ENCODE peak calls at places on chromosomes 3 and 15, in six cellular contexts. Z, D, J, C, U and B are unnamed samples.

GRCh38 chr3:32934150-32934742 is 17.2 kb upstream of the CCR4 start:
- DNase-seq in C (no peak), U (no peak), Z (peak), J (peak), D (peak), B (peak)

GRCh38 chr3:141940204-141940776 is 63.8 kb downstream of the ATP1B3 start:
- DNase-seq in Z (peak), J (peak), C (peak), U (peak), D (no peak), B (peak)

GRCh38 chr3:184645304-184645703 is 66.6 kb downstream of the MAGEF1 start:
- DNase-seq in U (peak), D (no peak), J (no peak), C (no peak), Z (peak), B (no peak)

GRCh38 chr3:30768703-30769550 is 125.5 kb downstream of the GADL1 start:
- DNase-seq in U (peak), D (peak), C (peak), J (peak), Z (peak), B (no peak)

GRCh38 chr3:127011270-127011992 is 28.5 kb downstream of the PLXNA1 start:
- DNase-seq in C (no peak), J (peak), Z (no peak), D (no peak), U (no peak), B (no peak)

GRCh38 chr3:46469680-46470357 is 5.1 kb upstream of the LTF start:
- DNase-seq in U (no peak), D (no peak), J (no peak), C (no peak), Z (no peak), B (no peak)

GRCh38 chr3:126508539-126508938 is 9.0 kb downstream of the UROC1 start:
- DNase-seq in D (no peak), U (no peak), Z (peak), C (no peak), J (peak), B (no peak)

GRCh38 chr3:9500108-9501050 is 53.2 kb downstream of the LHFPL4 start:
- DNase-seq in C (peak), Z (peak), U (peak), J (peak), D (peak), B (no peak)

GRCh38 chr3:160564949-160565441 is 376 bp downstream of the KPNA4 start:
- DNase-seq in J (peak), C (peak), D (peak), U (peak), Z (peak), B (no peak)

GRCh38 chr15:92840149-92840548 is 60.0 kb upstream of the CHD2 start:
- DNase-seq in C (no peak), J (no peak), Z (peak), D (no peak), U (no peak), B (no peak)

GRCh38 chr3:195196266-195196665 is 74.7 kb downstream of the XXYLT1 start:
- DNase-seq in J (peak), U (peak), D (no peak), Z (no peak), C (no peak), B (no peak)

GRCh38 chr3:69716119-69716518 is 23.1 kb upstream of the MITF start:
- DNase-seq in D (no peak), J (peak), U (no peak), C (no peak), Z (no peak), B (no peak)

GRCh38 chr15:53445531-53445930 is 313.9 kb downstream of the WDR72 start:
- DNase-seq in U (no peak), Z (no peak), C (no peak), D (no peak), J (no peak), B (no peak)

GRCh38 chr3:24608701-24609387 is 114.2 kb upstream of the THRB start:
- DNase-seq in U (no peak), J (peak), C (no peak), D (no peak), Z (no peak), B (no peak)